ENCODE peak calls at places on chromosomes 6 and 20, in four cellular contexts. J is left ventricle myocardium inferior, O is Panc1, N is fibroblast of lung. D is an unnamed sample.

GRCh38 chr6:131222773-131223172 is 87.5 kb downstream of the AKAP7 start:
- DNase-seq in J (no peak), N (no peak), O (no peak), D (no peak)

GRCh38 chr6:56693246-56693607 is 50.5 kb upstream of the DST start:
- DNase-seq in J (peak), O (no peak), N (peak), D (peak)

GRCh38 chr6:4398806-4399205 is 263.4 kb upstream of the ECI2 start:
- DNase-seq in N (no peak), J (no peak), O (no peak), D (no peak)

GRCh38 chr20:63911171-63911570 is 16.2 kb downstream of the DNAJC5 start:
- DNase-seq in J (no peak), O (no peak), N (peak), D (no peak)

GRCh38 chr20:31835977-31836852 is 9.2 kb downstream of the FOXS1 start:
- DNase-seq in J (peak), N (peak), O (no peak), D (peak)

GRCh38 chr6:36697481-36697903 is at the start of gene RAB44:
- DNase-seq in O (no peak), N (no peak), J (no peak), D (no peak)

GRCh38 chr6:11245406-11245990 is 13.0 kb upstream of the NEDD9 start:
- DNase-seq in O (no peak), N (no peak), J (no peak), D (no peak)

GRCh38 chr6:130322673-130323268 is 43.0 kb upstream of the TMEM200A start:
- DNase-seq in J (no peak), N (peak), O (peak), D (peak)

GRCh38 chr6:78462728-78463127 is 404.6 kb upstream of the IRAK1BP1 start:
- DNase-seq in O (no peak), N (no peak), J (no peak), D (no peak)

GRCh38 chr6:136592930-136593673 is 42.9 kb upstream of the MAP7 start:
- DNase-seq in J (no peak), N (peak), O (no peak), D (no peak)

GRCh38 chr20:18654448-18654773 is 66.6 kb downstream of the DTD1 start:
- DNase-seq in O (no peak), J (no peak), N (no peak), D (no peak)

GRCh38 chr6:73511796-73512195 is 9.0 kb downstream of the EEF1A1 start:
- DNase-seq in J (no peak), N (no peak), O (no peak), D (no peak)

GRCh38 chr6:135600086-135600702 is 102.7 kb upstream of the AHI1 start:
- DNase-seq in J (no peak), O (no peak), N (no peak), D (no peak)

GRCh38 chr6:157503018-157503747 is 122.2 kb downstream of the ZDHHC14 start:
- DNase-seq in J (no peak), N (no peak), O (no peak), D (no peak)

GRCh38 chr6:13445005-13445743 is 42.2 kb downstream of the GFOD1 start:
- DNase-seq in O (no peak), J (peak), N (peak), D (no peak)

GRCh38 chr6:102944475-102944874 is 1551.0 kb downstream of the GRIK2 start:
- DNase-seq in N (no peak), O (no peak), J (no peak), D (no peak)

GRCh38 chr6:5762561-5762968 is 244.2 kb downstream of the NRN1 start:
- DNase-seq in N (no peak), J (peak), O (no peak), D (no peak)

GRCh38 chr20:17655286-17655651 is 26.8 kb downstream of the RRBP1 start:
- DNase-seq in O (no peak), N (peak), J (no peak), D (no peak)

GRCh38 chr6:5112065-5112799 is 27.1 kb downstream of the PPP1R3G start:
- DNase-seq in O (no peak), J (no peak), N (peak), D (no peak)

GRCh38 chr6:40550096-40550731 is 37.0 kb downstream of the LRFN2 start:
- DNase-seq in J (no peak), O (peak), N (peak), D (peak)

GRCh38 chr20:45419188-45420091 is 3.5 kb downstream of the PIGT start:
- DNase-seq in J (peak), O (peak), N (peak), D (peak)

GRCh38 chr6:166580076-166581050 is 6.1 kb downstream of the RAMACL start:
- DNase-seq in N (peak), J (no peak), O (no peak), D (no peak)

GRCh38 chr6:13486679-13487121 is 700 bp downstream of the GFOD1 start:
- DNase-seq in J (peak), N (peak), O (no peak), D (no peak)

GRCh38 chr6:63676412-63677114 is 41.0 kb downstream of the PHF3 start:
- DNase-seq in O (no peak), J (no peak), N (no peak), D (no peak)

DNA sequence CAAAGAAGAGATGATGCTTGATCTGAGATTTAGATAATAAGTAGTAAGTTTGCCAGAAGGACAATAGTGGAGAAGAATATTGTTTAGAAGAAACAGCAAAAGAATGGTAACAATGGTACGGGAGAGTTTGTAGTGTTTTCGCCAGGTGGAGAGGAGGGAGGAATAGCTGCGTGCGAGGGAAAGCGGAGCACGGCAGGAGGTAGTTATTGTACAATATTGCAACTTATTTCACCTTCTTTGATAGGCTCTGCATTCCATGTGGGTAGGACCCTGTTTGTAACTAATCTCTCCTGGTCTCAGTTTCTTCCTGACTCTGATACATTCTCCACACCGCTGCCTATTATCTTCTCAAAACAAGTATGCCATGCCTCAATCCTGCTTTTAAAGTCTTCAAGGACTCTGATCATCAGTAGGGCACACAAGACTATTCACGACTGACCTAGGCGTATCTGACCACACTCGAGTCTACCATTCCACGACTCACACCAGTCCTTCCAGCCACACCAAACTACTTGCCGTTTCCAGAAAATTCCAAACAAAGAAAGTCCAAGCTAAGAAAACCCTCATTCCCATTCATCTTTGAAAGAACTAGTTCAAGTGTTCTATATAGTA is 1.1 kb downstream of the PPIL4 start:
- DNase-seq in O (no peak), J (no peak), N (no peak), D (no peak)
- TF ChIP-seq CTCF in O (no peak), J (no peak), N (no peak), D (no peak)

DNA sequence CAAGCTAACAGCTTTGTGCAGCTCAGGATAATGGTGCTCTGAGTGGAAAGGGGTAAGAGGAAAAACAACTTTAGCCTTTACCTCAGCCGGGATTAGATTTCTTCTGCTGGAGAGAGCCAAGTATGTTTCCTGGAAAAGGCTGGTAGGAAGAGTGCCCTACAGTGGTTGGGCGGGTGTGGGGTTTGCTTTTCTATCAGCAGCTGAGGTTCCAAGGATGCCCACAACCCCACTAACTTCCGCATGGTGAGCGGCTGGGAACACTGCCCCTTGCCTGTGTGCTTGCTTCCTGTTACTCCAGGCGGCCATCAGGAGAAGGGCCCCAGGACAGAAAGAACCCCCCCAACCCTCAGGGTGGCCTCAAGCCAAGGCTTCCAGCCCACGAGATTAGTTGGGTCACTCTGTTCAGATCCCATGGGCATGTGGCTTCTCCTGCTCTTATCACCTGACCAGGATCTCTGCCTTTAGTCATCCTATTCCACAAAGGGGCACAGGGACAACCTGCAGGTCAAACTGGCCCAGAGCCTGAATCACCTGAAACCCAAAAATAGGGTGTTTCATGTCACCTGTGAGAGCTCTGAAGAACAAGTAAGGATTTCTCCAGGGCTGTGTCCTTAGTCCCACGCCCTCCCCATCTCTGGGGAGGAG is 10.5 kb downstream of the MRPS18A start:
- DNase-seq in J (no peak), O (no peak), N (no peak), D (no peak)
- H3K4me3 ChIP-seq in J (no peak), O (no peak), N (no peak), D (no peak)

GRCh38 chr6:16822975-16823374 is 61.7 kb upstream of the ATXN1 start:
- DNase-seq in O (no peak), J (no peak), N (no peak), D (no peak)
- TF ChIP-seq CTCF in O (no peak), J (no peak), N (no peak), D (no peak)

GRCh38 chr6:105798057-105798456 is 288.1 kb upstream of the PRDM1 start:
- DNase-seq in N (peak), O (no peak), J (no peak), D (no peak)
- H3K4me3 ChIP-seq in N (no peak), O (no peak), J (no peak), D (no peak)

GRCh38 chr6:107009499-107009898 is 18.5 kb upstream of the MTRES1 start:
- DNase-seq in O (no peak), J (no peak), N (no peak), D (no peak)
- TF ChIP-seq CTCF in O (no peak), J (no peak), N (no peak), D (no peak)

DNA sequence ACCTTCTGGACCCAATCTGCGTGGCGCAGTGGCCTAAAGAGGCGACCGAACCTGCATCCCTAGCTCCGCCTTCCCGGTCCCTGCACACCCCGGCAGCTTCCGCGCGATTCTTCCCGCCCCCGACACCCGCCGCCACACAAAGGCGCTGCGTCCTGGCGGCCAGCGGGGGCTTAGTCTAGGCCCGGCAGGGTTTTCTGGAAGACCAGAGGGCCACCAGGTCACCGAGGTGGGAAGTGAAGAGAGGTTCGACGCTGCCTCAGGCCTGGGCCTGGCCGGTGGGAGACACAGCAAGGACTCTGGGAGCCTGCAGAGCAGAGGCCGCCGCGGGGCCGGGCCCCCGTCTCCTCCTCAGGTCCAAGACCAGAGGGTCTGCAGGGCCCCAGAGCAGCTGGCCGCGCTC is 154.9 kb downstream of the OR2B2 start:
- DNase-seq in J (no peak), O (no peak), N (no peak), D (no peak)
- H3K4me3 ChIP-seq in J (peak), O (no peak), N (no peak), D (no peak)

GRCh38 chr20:51698252-51698651 is 69.9 kb downstream of the ATP9A start:
- DNase-seq in O (no peak), N (no peak), J (no peak), D (no peak)

GRCh38 chr20:51696304-51697118 is 71.7 kb downstream of the ATP9A start:
- DNase-seq in O (no peak), J (no peak), N (peak), D (no peak)

GRCh38 chr20:51700809-51701285 is 67.3 kb downstream of the ATP9A start:
- DNase-seq in N (peak), O (no peak), J (no peak), D (peak)

GRCh38 chr20:51695574-51696303 is 72.5 kb downstream of the ATP9A start:
- DNase-seq in J (no peak), N (peak), O (no peak), D (peak)

DNA sequence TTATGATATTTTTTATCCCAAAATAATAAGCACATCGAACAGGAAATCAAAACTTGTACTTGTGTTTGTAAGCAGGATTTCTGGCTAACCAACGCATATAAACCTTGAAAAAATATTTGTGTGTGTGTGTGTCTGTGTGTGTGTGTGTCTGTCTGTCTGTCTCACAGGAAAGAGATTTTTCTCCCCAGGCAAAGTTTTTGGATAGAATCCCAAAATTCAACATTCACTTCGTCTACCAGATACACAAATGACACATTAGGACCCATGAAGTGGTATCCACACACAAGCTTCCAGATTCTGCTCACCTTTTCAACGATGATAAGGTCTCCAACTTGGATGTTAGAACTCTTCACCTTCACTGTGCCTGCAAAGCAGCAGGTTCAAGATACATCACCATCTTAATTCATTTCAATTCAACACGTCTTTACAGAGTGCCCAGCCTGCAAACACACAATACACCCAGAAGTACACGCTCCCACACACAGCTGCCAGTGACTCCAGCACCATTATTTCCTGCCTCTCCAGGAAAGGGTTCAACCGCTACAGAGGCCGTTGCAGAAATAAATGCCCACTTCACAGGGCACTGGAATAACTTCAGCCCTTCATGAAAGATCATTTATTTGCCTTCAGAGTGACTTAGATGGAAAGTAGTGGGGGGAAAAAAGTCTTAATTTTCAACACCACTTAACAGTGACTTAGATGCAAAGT is 70.9 kb downstream of the ATP9A start:
- DNase-seq in O (no peak), N (peak), J (no peak), D (no peak)
- TF ChIP-seq CTCF in O (no peak), N (no peak), J (no peak), D (no peak)

GRCh38 chr6:122184260-122184934 is 215.1 kb upstream of the HSF2 start:
- DNase-seq in O (no peak), N (peak), J (no peak), D (peak)
- H3K4me3 ChIP-seq in O (no peak), N (peak), J (peak), D (no peak)

D was measured in astrocyte of the cerebellum.